ENCODE peak calls at places on chromosome 1, in five cellular contexts. One of them, this sample, is unnamed.

GRCh38 chr1:53284224-53285020 is 43.4 kb downstream of the LRP8 start:
- DNase-seq in heart left ventricle: no peak
- DNase-seq in fibroblast of lung: no peak
- DNase-seq in transverse colon: no peak
- DNase-seq in RWPE1: no peak
- DNase-seq in this sample: no peak

GRCh38 chr1:78586572-78586971 is 33.7 kb upstream of the IFI44L start:
- DNase-seq in fibroblast of lung: no peak
- DNase-seq in heart left ventricle: no peak
- DNase-seq in transverse colon: no peak
- DNase-seq in RWPE1: no peak
- DNase-seq in this sample: no peak

GRCh38 chr1:5990913-5991783 is 1.1 kb downstream of the NPHP4 start:
- DNase-seq in RWPE1: peak; percentile 33
- DNase-seq in fibroblast of lung: peak; percentile 9
- DNase-seq in heart left ventricle: peak; percentile 58
- DNase-seq in transverse colon: peak; percentile 43
- DNase-seq in this sample: peak; percentile 78

GRCh38 chr1:17678011-17678410 is 77.1 kb upstream of the ACTL8 start:
- DNase-seq in heart left ventricle: no peak
- DNase-seq in fibroblast of lung: no peak
- DNase-seq in RWPE1: no peak
- DNase-seq in transverse colon: no peak
- DNase-seq in this sample: no peak

GRCh38 chr1:203163891-203164635 is 11.6 kb downstream of the MYBPH start:
- DNase-seq in fibroblast of lung: no peak
- DNase-seq in heart left ventricle: no peak
- DNase-seq in transverse colon: no peak
- DNase-seq in RWPE1: no peak
- DNase-seq in this sample: no peak

GRCh38 chr1:234601217-234602017 is 8.6 kb downstream of the IRF2BP2 start:
- DNase-seq in heart left ventricle: no peak
- DNase-seq in transverse colon: peak; percentile 42
- DNase-seq in fibroblast of lung: peak; percentile 75
- DNase-seq in RWPE1: no peak
- DNase-seq in this sample: peak; percentile 70

GRCh38 chr1:20552728-20553571 is 577 bp downstream of the FAM43B start:
- DNase-seq in transverse colon: no peak
- DNase-seq in fibroblast of lung: peak; percentile 16
- DNase-seq in heart left ventricle: peak; percentile 40
- DNase-seq in RWPE1: peak; percentile 21
- DNase-seq in this sample: peak; percentile 59

GRCh38 chr1:26717066-26717465 is 21.3 kb downstream of the ARID1A start:
- DNase-seq in fibroblast of lung: peak; percentile 50
- DNase-seq in RWPE1: no peak
- DNase-seq in transverse colon: no peak
- DNase-seq in heart left ventricle: no peak
- DNase-seq in this sample: no peak

GRCh38 chr1:229370601-229371021 is 27.8 kb upstream of the CCSAP start:
- DNase-seq in transverse colon: no peak
- DNase-seq in fibroblast of lung: no peak
- DNase-seq in RWPE1: no peak
- DNase-seq in heart left ventricle: peak; percentile 91
- DNase-seq in this sample: peak; percentile 18

GRCh38 chr1:20099533-20099932 is 19.8 kb downstream of the PLA2G2D start:
- DNase-seq in fibroblast of lung: peak; percentile 58
- DNase-seq in heart left ventricle: no peak
- DNase-seq in RWPE1: no peak
- DNase-seq in transverse colon: no peak
- DNase-seq in this sample: no peak

GRCh38 chr1:25893072-25893604 is 13.1 kb downstream of the STMN1 start:
- DNase-seq in heart left ventricle: no peak
- DNase-seq in transverse colon: no peak
- DNase-seq in RWPE1: no peak
- DNase-seq in fibroblast of lung: no peak
- DNase-seq in this sample: no peak

GRCh38 chr1:107762751-107763390 is 202.1 kb downstream of the VAV3 start:
- DNase-seq in heart left ventricle: no peak
- DNase-seq in RWPE1: no peak
- DNase-seq in fibroblast of lung: no peak
- DNase-seq in transverse colon: no peak
- DNase-seq in this sample: no peak

GRCh38 chr1:81660286-81660685 is 140.4 kb upstream of the ADGRL2 start:
- DNase-seq in fibroblast of lung: peak; percentile 83
- DNase-seq in heart left ventricle: no peak
- DNase-seq in transverse colon: no peak
- DNase-seq in RWPE1: no peak
- DNase-seq in this sample: no peak

GRCh38 chr1:12537906-12538461 is 80.0 kb downstream of the DHRS3 start:
- DNase-seq in heart left ventricle: no peak
- DNase-seq in RWPE1: no peak
- DNase-seq in transverse colon: no peak
- DNase-seq in fibroblast of lung: no peak
- DNase-seq in this sample: no peak

GRCh38 chr1:193543259-193543658 is 356.8 kb upstream of the B3GALT2 start:
- DNase-seq in heart left ventricle: no peak
- DNase-seq in fibroblast of lung: no peak
- DNase-seq in RWPE1: no peak
- DNase-seq in transverse colon: no peak
- DNase-seq in this sample: no peak

GRCh38 chr1:201171063-201172036 is 17.1 kb upstream of the TMEM9 start:
- DNase-seq in transverse colon: peak; percentile 45
- DNase-seq in heart left ventricle: peak; percentile 62
- DNase-seq in fibroblast of lung: peak; percentile 36
- DNase-seq in RWPE1: no peak
- DNase-seq in this sample: peak; percentile 74

GRCh38 chr1:20992327-20993056 is 184.2 kb downstream of the EIF4G3 start:
- DNase-seq in RWPE1: no peak
- DNase-seq in fibroblast of lung: peak; percentile 77
- DNase-seq in heart left ventricle: no peak
- DNase-seq in transverse colon: no peak
- DNase-seq in this sample: peak; percentile 34

GRCh38 chr1:183279835-183280234 is 93.8 kb downstream of the LAMC2 start:
- DNase-seq in fibroblast of lung: peak; percentile 94
- DNase-seq in heart left ventricle: peak; percentile 50
- DNase-seq in RWPE1: peak; percentile 77
- DNase-seq in transverse colon: peak; percentile 32
- DNase-seq in this sample: no peak

GRCh38 chr1:77655431-77655974 is 27.0 kb downstream of the ZZZ3 start:
- DNase-seq in RWPE1: no peak
- DNase-seq in transverse colon: no peak
- DNase-seq in fibroblast of lung: no peak
- DNase-seq in heart left ventricle: no peak
- DNase-seq in this sample: no peak

GRCh38 chr1:46556822-46557221 is 5.4 kb upstream of the KNCN start:
- DNase-seq in RWPE1: peak; percentile 34
- DNase-seq in transverse colon: no peak
- DNase-seq in heart left ventricle: no peak
- DNase-seq in fibroblast of lung: peak; percentile 15
- DNase-seq in this sample: no peak

GRCh38 chr1:236997882-236998281 is 6.4 kb downstream of the MT1HL1 start:
- DNase-seq in heart left ventricle: peak; percentile 87
- DNase-seq in transverse colon: no peak
- DNase-seq in fibroblast of lung: no peak
- DNase-seq in RWPE1: no peak
- DNase-seq in this sample: no peak

GRCh38 chr1:23905461-23906025 is 7.6 kb downstream of the CNR2 start:
- DNase-seq in fibroblast of lung: no peak
- DNase-seq in heart left ventricle: no peak
- DNase-seq in RWPE1: no peak
- DNase-seq in transverse colon: no peak
- DNase-seq in this sample: no peak

GRCh38 chr1:21756393-21757089 is 26.4 kb downstream of the USP48 start:
- DNase-seq in heart left ventricle: no peak
- DNase-seq in transverse colon: no peak
- DNase-seq in RWPE1: no peak
- DNase-seq in fibroblast of lung: no peak
- DNase-seq in this sample: no peak

GRCh38 chr1:32960819-32961355 is 3.7 kb downstream of the RNF19B start:
- DNase-seq in fibroblast of lung: no peak
- DNase-seq in RWPE1: no peak
- DNase-seq in transverse colon: no peak
- DNase-seq in heart left ventricle: no peak
- DNase-seq in this sample: no peak

GRCh38 chr1:20353836-20354235 is 63.2 kb downstream of the VWA5B1 start:
- DNase-seq in transverse colon: no peak
- DNase-seq in heart left ventricle: no peak
- DNase-seq in fibroblast of lung: no peak
- DNase-seq in RWPE1: no peak
- DNase-seq in this sample: no peak

GRCh38 chr1:192973988-192974387 is 85.2 kb downstream of the UCHL5 start:
- DNase-seq in heart left ventricle: no peak
- DNase-seq in fibroblast of lung: no peak
- DNase-seq in transverse colon: no peak
- DNase-seq in RWPE1: peak; percentile 72
- DNase-seq in this sample: no peak

GRCh38 chr1:31166462-31166861 is 73.2 kb downstream of the NKAIN1 start:
- DNase-seq in RWPE1: no peak
- DNase-seq in heart left ventricle: no peak
- DNase-seq in transverse colon: no peak
- DNase-seq in fibroblast of lung: no peak
- DNase-seq in this sample: no peak

GRCh38 chr1:38347446-38348175 is 301.0 kb upstream of the POU3F1 start:
- DNase-seq in RWPE1: no peak
- DNase-seq in transverse colon: no peak
- DNase-seq in heart left ventricle: no peak
- DNase-seq in fibroblast of lung: no peak
- DNase-seq in this sample: no peak

GRCh38 chr1:99461499-99461898 is 184.4 kb upstream of the PALMD start:
- DNase-seq in fibroblast of lung: no peak
- DNase-seq in transverse colon: no peak
- DNase-seq in RWPE1: no peak
- DNase-seq in heart left ventricle: no peak
- DNase-seq in this sample: no peak

GRCh38 chr1:12477936-12478611 is 139.9 kb downstream of the DHRS3 start:
- DNase-seq in transverse colon: peak; percentile 90
- DNase-seq in RWPE1: peak; percentile 84
- DNase-seq in heart left ventricle: peak; percentile 88
- DNase-seq in fibroblast of lung: peak; percentile 100
- DNase-seq in this sample: no peak

GRCh38 chr1:231938651-231939050 is 312.1 kb downstream of the DISC1 start:
- DNase-seq in heart left ventricle: no peak
- DNase-seq in transverse colon: no peak
- DNase-seq in RWPE1: no peak
- DNase-seq in fibroblast of lung: peak; percentile 38
- DNase-seq in this sample: no peak

GRCh38 chr1:111769517-111770146 is 13.9 kb downstream of the DDX20 start:
- DNase-seq in fibroblast of lung: peak; percentile 85
- DNase-seq in RWPE1: peak; percentile 60
- DNase-seq in transverse colon: peak; percentile 26
- DNase-seq in heart left ventricle: peak; percentile 31
- DNase-seq in this sample: peak; percentile 63

DNA sequence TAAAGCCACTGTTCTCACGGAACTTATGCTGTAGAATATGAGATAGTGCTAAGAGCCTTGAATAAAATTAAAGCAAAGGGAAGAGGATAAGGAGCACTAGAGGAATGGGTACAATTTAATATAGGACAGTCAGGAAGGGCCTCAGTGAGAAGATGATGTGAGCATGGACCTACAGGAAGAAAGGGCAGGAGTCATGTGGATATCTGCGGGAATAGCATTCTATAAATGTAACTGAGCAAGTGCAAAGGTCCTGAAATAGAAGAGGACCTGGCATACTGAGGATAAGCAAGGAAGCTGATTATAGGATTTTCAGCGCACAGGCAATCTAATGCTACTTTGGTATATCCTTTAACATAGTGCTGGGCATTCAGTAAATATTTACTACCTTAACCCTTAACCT is 12.6 kb upstream of the BCAS2 start:
- DNase-seq in transverse colon: no peak
- DNase-seq in RWPE1: no peak
- DNase-seq in heart left ventricle: no peak
- DNase-seq in fibroblast of lung: no peak
- DNase-seq in this sample: no peak
- TF ChIP-seq CTCF in transverse colon: no peak
- TF ChIP-seq CTCF in RWPE1: no peak
- TF ChIP-seq CTCF in heart left ventricle: no peak
- TF ChIP-seq CTCF in fibroblast of lung: no peak
- TF ChIP-seq CTCF in this sample: no peak

GRCh38 chr1:1763657-1764621 is 14.3 kb downstream of the NADK start:
- DNase-seq in fibroblast of lung: peak; percentile 14
- DNase-seq in RWPE1: peak; percentile 64
- DNase-seq in heart left ventricle: peak; percentile 61
- DNase-seq in transverse colon: no peak
- DNase-seq in this sample: no peak
- TF ChIP-seq CTCF in fibroblast of lung: no peak
- TF ChIP-seq CTCF in RWPE1: no peak
- TF ChIP-seq CTCF in heart left ventricle: no peak
- TF ChIP-seq CTCF in transverse colon: no peak
- TF ChIP-seq CTCF in this sample: peak; percentile 16

DNA sequence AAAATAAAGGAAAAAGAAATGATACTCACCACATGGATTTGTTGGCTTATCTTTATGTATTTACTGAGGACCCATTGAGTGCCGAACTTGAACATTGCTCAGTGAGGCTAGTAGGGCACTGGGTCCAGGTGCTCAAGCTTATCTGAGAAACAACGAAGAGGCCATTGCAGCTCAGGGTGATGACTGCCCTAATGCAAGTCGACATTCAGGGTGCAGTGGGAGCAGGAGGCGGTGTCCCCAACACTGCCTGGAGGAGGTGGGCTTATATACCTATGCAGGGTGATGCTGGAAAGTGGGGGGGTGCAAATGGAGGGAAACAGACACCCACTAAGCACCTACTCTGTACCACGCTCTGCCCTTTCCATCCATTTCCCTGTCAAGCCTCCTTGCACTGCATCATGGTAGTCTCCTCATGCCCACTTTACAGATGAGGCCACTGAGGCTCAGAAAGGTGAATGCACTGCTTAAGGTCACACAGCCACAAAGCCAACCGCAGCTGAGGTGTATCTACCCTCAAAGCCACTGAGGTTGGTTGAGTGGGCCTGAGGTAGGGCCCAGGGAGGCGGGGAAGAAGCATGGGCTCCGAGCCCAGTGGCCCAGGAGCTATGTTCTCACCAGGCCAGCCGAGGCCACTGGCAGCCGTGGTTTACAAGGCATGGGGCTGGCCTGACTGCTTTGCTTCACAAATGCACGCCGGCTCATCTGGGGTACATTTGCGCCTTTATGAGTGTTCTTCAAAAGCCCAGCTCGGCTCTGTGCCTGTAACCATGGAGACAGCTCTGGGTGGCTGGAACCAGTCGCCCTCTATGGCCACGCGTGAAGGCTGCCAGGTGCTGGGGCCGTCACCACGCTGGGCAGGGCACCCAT is 103.8 kb downstream of the EPHB2 start:
- DNase-seq in transverse colon: peak; percentile 48
- DNase-seq in heart left ventricle: no peak
- DNase-seq in RWPE1: no peak
- DNase-seq in fibroblast of lung: peak; percentile 46
- DNase-seq in this sample: no peak
- TF ChIP-seq CTCF in transverse colon: no peak
- TF ChIP-seq CTCF in heart left ventricle: no peak
- TF ChIP-seq CTCF in RWPE1: no peak
- TF ChIP-seq CTCF in fibroblast of lung: no peak
- TF ChIP-seq CTCF in this sample: no peak

DNA sequence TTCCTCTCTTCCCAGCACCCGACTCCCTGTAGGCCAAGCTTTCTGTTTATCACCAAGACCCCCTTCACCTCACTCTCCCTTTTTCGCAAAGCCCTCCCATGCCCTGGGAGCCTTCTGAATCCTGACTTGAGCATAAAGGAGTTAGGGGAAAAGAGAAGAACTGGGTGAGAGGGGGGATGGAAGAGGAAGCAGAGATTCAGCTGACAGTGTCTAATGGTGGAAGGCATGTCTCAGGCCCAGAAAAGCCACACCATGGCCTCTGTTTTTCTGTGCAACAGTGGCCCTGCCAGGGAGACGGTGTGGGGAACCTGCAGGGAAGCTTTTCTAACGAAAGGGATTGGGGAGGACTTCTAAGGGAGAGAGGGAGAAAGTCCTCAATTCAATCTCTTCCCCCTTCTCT is 32.9 kb upstream of the SLC30A1 start:
- DNase-seq in RWPE1: no peak
- DNase-seq in heart left ventricle: no peak
- DNase-seq in fibroblast of lung: no peak
- DNase-seq in transverse colon: no peak
- DNase-seq in this sample: no peak
- TF ChIP-seq CTCF in RWPE1: no peak
- TF ChIP-seq CTCF in heart left ventricle: no peak
- TF ChIP-seq CTCF in fibroblast of lung: no peak
- TF ChIP-seq CTCF in transverse colon: no peak
- TF ChIP-seq CTCF in this sample: no peak

This sample was measured in GM13977.